ENCODE peak calls at places on chromosomes 16 and 17, in seven cellular contexts. F, H, S, A, I, J and B are unnamed samples. For H3K36me3 and H3K27me3, the result is how much of the 10 kb centered on the place peaks cover.

GRCh38 chr17:9587969-9588656 is 11.7 kb downstream of the CFAP52 start:
- DNase-seq in S (no peak), A (no peak), H (no peak), F (no peak), J (peak), I (no peak), B (no peak)

GRCh38 chr17:44543213-44543904 is 13.9 kb upstream of the FZD2 start:
- DNase-seq in F (no peak), S (no peak), J (no peak), A (no peak), I (peak), H (peak), B (peak)

GRCh38 chr16:22386976-22387375 is 12.6 kb upstream of the CDR2 start:
- DNase-seq in S (no peak), F (no peak), J (no peak), H (peak), I (no peak), A (no peak), B (peak)

GRCh38 chr17:78112508-78113471 is 15.8 kb downstream of the TMC6 start:
- DNase-seq in F (no peak), I (peak), J (peak), H (peak), S (peak), A (peak), B (no peak)

GRCh38 chr16:24077989-24078388 is 178.1 kb upstream of the CACNG3 start:
- DNase-seq in J (no peak), F (no peak), I (no peak), S (no peak), A (no peak), H (no peak), B (no peak)

GRCh38 chr16:87332150-87332549 is 15.0 kb upstream of the C16orf95 start:
- DNase-seq in F (no peak), J (no peak), I (no peak), A (peak), H (no peak), S (no peak), B (no peak)

GRCh38 chr17:80871341-80871740 is 120.3 kb upstream of the CHMP6 start:
- DNase-seq in J (no peak), I (no peak), S (no peak), H (peak), A (no peak), F (no peak), B (no peak)

GRCh38 chr17:82011617-82012481 is 10.8 kb downstream of the CENPX start:
- DNase-seq in I (no peak), A (no peak), S (no peak), H (no peak), F (no peak), J (no peak), B (no peak)

GRCh38 chr17:48373130-48373844 is 56.7 kb downstream of the SKAP1 start:
- DNase-seq in A (no peak), H (no peak), S (no peak), F (no peak), I (no peak), J (no peak), B (no peak)

GRCh38 chr17:75908201-75908600 is 3.5 kb upstream of the MRPL38 start:
- DNase-seq in I (no peak), F (no peak), A (no peak), S (no peak), J (no peak), H (no peak), B (no peak)

GRCh38 chr16:13779676-13780075 is 140.3 kb upstream of the ERCC4 start:
- DNase-seq in S (no peak), F (no peak), I (peak), J (peak), A (no peak), H (no peak), B (no peak)

GRCh38 chr16:6374816-6375215 is 957.8 kb upstream of the RBFOX1 start:
- DNase-seq in I (no peak), H (no peak), A (no peak), J (no peak), S (no peak), F (no peak), B (no peak)

GRCh38 chr16:66581246-66581952 is 2.1 kb downstream of the CMTM2 start:
- DNase-seq in J (no peak), S (no peak), A (no peak), H (peak), I (no peak), F (no peak), B (no peak)

GRCh38 chr17:28252436-28252835 is 66.6 kb upstream of the TMEM97 start:
- DNase-seq in I (no peak), S (no peak), F (no peak), A (no peak), H (no peak), J (no peak), B (no peak)

GRCh38 chr16:3066440-3066748 is 954 bp downstream of the IL32 start:
- DNase-seq in I (no peak), F (no peak), H (no peak), S (no peak), A (no peak), J (no peak), B (no peak)

GRCh38 chr16:8962393-8963009 is 1.2 kb downstream of the USP7 start:
- DNase-seq in S (peak), H (no peak), J (peak), A (no peak), F (peak), I (peak), B (no peak)

GRCh38 chr17:81710514-81711308 is 1.4 kb upstream of the SLC25A10 start:
- DNase-seq in H (peak), A (peak), S (no peak), F (no peak), I (peak), J (no peak), B (no peak)

GRCh38 chr16:1975432-1976215 is 3.8 kb downstream of the TBL3 start:
- DNase-seq in A (no peak), F (no peak), J (no peak), H (no peak), S (no peak), I (no peak), B (no peak)

GRCh38 chr17:55386931-55387330 is 34.7 kb downstream of the MMD start:
- DNase-seq in F (no peak), A (no peak), J (no peak), S (no peak), I (no peak), H (no peak), B (no peak)

GRCh38 chr17:31190351-31190750 is 95.6 kb downstream of the NF1 start:
- DNase-seq in H (no peak), F (no peak), A (no peak), I (no peak), J (no peak), S (no peak), B (no peak)

GRCh38 chr17:57966246-57966645 is 11.0 kb upstream of the CUEDC1 start:
- DNase-seq in A (no peak), F (no peak), I (no peak), S (no peak), H (no peak), J (no peak), B (no peak)

GRCh38 chr17:68221786-68222185 is 26.1 kb upstream of the AMZ2 start:
- DNase-seq in H (no peak), S (no peak), F (no peak), J (no peak), I (no peak), A (no peak), B (no peak)

GRCh38 chr16:7227193-7227825 is 105.3 kb upstream of the RBFOX1 start:
- DNase-seq in F (no peak), S (no peak), I (peak), H (no peak), J (no peak), A (no peak), B (no peak)

GRCh38 chr17:73713136-73713535 is 68.9 kb upstream of the SDK2 start:
- DNase-seq in A (no peak), J (no peak), S (no peak), I (peak), F (no peak), H (no peak), B (no peak)

GRCh38 chr17:76492989-76493501 is 8.2 kb downstream of the RHBDF2 start:
- DNase-seq in I (no peak), J (peak), H (peak), F (no peak), S (peak), A (no peak), B (no peak)

GRCh38 chr16:55668337-55669281 is 12.8 kb downstream of the SLC6A2 start:
- DNase-seq in I (no peak), J (no peak), S (no peak), H (peak), A (no peak), F (no peak), B (peak)

GRCh38 chr16:4416200-4417032 is at the start of gene CORO7:
- DNase-seq in A (peak), H (peak), I (peak), S (peak), F (peak), J (peak), B (peak)

GRCh38 chr16:26550111-26550610 is 516.6 kb upstream of the C16orf82 start:
- DNase-seq in H (no peak), J (no peak), I (no peak), F (no peak), S (no peak), A (no peak), B (no peak)
- TF ChIP-seq CTCF in H (no peak), J (no peak), I (no peak), F (no peak), S (no peak), A (no peak), B (no peak)

DNA sequence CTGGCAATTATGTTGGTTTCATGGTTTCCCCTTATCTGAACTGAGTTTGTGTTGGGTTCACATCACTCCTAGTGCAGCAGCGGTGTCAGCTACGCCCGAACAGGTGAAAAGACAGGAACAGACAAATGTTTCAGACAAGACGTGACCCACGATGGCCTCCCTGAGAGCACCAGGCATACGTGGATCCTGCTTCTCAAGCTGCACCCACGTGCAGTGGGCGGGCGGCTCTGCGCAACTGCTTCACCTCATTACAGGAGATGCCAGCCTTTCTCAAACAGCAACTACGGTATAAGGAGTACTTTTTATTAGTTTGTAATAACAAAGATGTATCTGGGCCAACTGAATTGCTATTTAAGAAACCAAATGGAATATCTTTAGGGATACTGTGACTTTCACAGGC is 32.8 kb upstream of the SLC38A8 start:
- DNase-seq in S (no peak), I (no peak), A (no peak), H (no peak), J (no peak), F (no peak), B (no peak)
- H3K36me3 ChIP-seq in S (under half), I (under half), A (under half), H (under half), J (under half), F (under half), B (under half)

GRCh38 chr16:85471469-85472431 is 141.4 kb upstream of the GSE1 start:
- DNase-seq in S (no peak), F (no peak), A (peak), H (peak), J (peak), I (no peak), B (no peak)
- H3K27me3 ChIP-seq in S (under half), F (under half), A (under half), H (under half), J (under half), I (under half), B (under half)

DNA sequence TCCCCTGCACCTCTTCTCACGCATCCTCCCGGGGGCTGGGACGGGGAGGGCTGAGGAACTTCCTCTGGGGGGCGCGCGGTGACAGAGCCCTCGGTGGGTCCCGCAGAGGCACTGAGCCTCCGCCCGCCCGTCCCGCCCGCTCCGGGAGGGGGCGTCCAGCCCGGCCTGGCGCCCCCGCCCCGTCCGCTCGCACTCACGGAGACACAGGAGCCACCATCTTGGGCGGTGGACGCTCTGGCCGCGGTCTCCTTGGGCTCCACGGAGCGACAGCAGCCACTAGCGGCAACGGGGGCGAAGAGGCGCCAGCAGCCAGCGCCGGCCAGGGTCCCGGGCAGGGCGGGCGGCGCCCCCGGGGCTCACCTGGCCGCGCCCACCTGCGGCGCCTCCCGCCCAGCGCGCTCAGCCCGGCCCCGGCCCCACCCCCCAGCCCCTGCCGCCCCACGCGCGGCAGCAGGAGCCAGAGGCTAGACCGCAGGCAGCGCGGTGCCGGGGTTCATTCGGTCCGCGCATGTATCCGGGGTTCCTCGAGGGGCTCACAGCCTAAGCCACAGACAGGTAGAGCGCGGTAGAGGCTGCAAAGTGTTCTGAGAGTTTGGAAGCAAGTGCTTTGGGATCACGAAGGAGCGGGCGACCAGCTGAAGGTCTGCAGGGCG is at the start of gene C17orf113:
- DNase-seq in J (peak), A (peak), I (peak), F (no peak), H (peak), S (peak), B (no peak)
- TF ChIP-seq CTCF in J (no peak), A (peak), I (peak), F (no peak), H (peak), S (peak), B (peak)

GRCh38 chr17:63133489-63133888 is 167.5 kb downstream of the TANC2 start:
- DNase-seq in A (no peak), J (no peak), H (no peak), I (no peak), F (no peak), S (no peak), B (no peak)
- H3K36me3 ChIP-seq in A (under half), J (under half), H (under half), I (under half), F (under half), S (under half), B (under half)

GRCh38 chr16:85144026-85144915 is 32.0 kb upstream of the CIBAR2 start:
- DNase-seq in H (no peak), I (no peak), S (no peak), F (no peak), J (no peak), A (no peak), B (no peak)
- H3K27me3 ChIP-seq in H (under half), I (under half), S (under half), F (under half), J (under half), A (under half), B (under half)

GRCh38 chr17:72388765-72389473 is 268.1 kb downstream of the SOX9 start:
- DNase-seq in I (no peak), F (no peak), S (no peak), A (no peak), H (peak), J (no peak), B (no peak)
- TF ChIP-seq CTCF in I (no peak), F (no peak), S (no peak), A (no peak), H (peak), J (no peak), B (peak)